ENCODE peak calls at places on chromosomes 12 and 14, in four cellular contexts. H, D, W and A are unnamed samples.

GRCh38 chr12:109583733-109584132 is 10.1 kb downstream of the MVK start:
- DNase-seq in D (no peak), W (no peak), H (no peak), A (no peak)

GRCh38 chr12:69007166-69007857 is 74.3 kb upstream of the CPM start:
- DNase-seq in H (no peak), W (no peak), D (no peak), A (no peak)

GRCh38 chr14:105881021-105881930 is 354.9 kb downstream of the TMEM121 start:
- DNase-seq in W (no peak), D (no peak), H (no peak), A (no peak)

GRCh38 chr12:96240251-96240650 is 46.1 kb downstream of the ELK3 start:
- DNase-seq in D (no peak), H (no peak), W (no peak), A (no peak)

GRCh38 chr14:73829526-73830431 is 21.9 kb upstream of the PTGR2 start:
- DNase-seq in H (peak), W (no peak), D (no peak), A (no peak)

GRCh38 chr12:124898200-124898950 is 16.1 kb downstream of the UBC start:
- DNase-seq in H (peak), W (no peak), D (no peak), A (no peak)

GRCh38 chr12:113392988-113393579 is 10.6 kb downstream of the SDS start:
- DNase-seq in W (no peak), D (no peak), H (no peak), A (peak)

GRCh38 chr12:103857164-103857563 is 16.1 kb upstream of the NT5DC3 start:
- DNase-seq in D (no peak), H (no peak), W (no peak), A (no peak)

GRCh38 chr12:132186208-132186856 is 42.1 kb downstream of the NOC4L start:
- DNase-seq in H (no peak), D (no peak), W (no peak), A (no peak)

GRCh38 chr14:22492601-22493000 is 96.4 kb downstream of the DAD1 start:
- DNase-seq in H (no peak), W (no peak), D (no peak), A (no peak)

GRCh38 chr12:25829192-25829591 is 129.3 kb upstream of the RASSF8 start:
- DNase-seq in D (no peak), H (no peak), W (no peak), A (no peak)

GRCh38 chr12:105724651-105725050 is 394.2 kb downstream of the C12orf75 start:
- DNase-seq in D (no peak), H (no peak), W (no peak), A (no peak)

GRCh38 chr12:47832263-47832933 is 12.7 kb upstream of the HDAC7 start:
- DNase-seq in D (no peak), H (no peak), W (no peak), A (no peak)

GRCh38 chr12:25937096-25937495 is 21.4 kb upstream of the RASSF8 start:
- DNase-seq in H (no peak), D (no peak), W (no peak), A (no peak)

GRCh38 chr12:14327717-14328116 is 37.8 kb upstream of the ATF7IP start:
- DNase-seq in W (no peak), H (peak), D (no peak), A (no peak)

GRCh38 chr14:27134200-27134599 is 536.4 kb upstream of the NOVA1 start:
- DNase-seq in W (no peak), D (no peak), H (no peak), A (no peak)

GRCh38 chr12:88172844-88173407 is 30.8 kb downstream of the TMTC3 start:
- DNase-seq in D (no peak), H (no peak), W (no peak), A (no peak)

GRCh38 chr12:123973552-123974341 is 732 bp downstream of the ZNF664 start:
- DNase-seq in H (no peak), W (peak), D (no peak), A (peak)

GRCh38 chr12:109761631-109761950 is 48.0 kb downstream of the FAM222A start:
- DNase-seq in H (no peak), D (no peak), W (no peak), A (no peak)

GRCh38 chr12:31029916-31030562 is 43.6 kb upstream of the DDX11 start:
- DNase-seq in D (no peak), H (no peak), W (no peak), A (no peak)

GRCh38 chr14:99354166-99354875 is 82.3 kb upstream of the BCL11B start:
- DNase-seq in D (no peak), W (no peak), H (no peak), A (no peak)

GRCh38 chr12:116442981-116443380 is 116.2 kb upstream of the MAP1LC3B2 start:
- DNase-seq in H (no peak), W (no peak), D (no peak), A (no peak)

GRCh38 chr14:48129472-48129871 is 454.1 kb upstream of the MDGA2 start:
- DNase-seq in W (no peak), H (no peak), D (no peak), A (no peak)

GRCh38 chr12:53227341-53227740 is 4.7 kb downstream of the RARG start:
- DNase-seq in W (no peak), D (no peak), H (no peak), A (no peak)

GRCh38 chr12:129169928-129170327 is 316.6 kb downstream of the GLT1D1 start:
- DNase-seq in W (no peak), D (no peak), H (no peak), A (no peak)

GRCh38 chr12:6827437-6827894 is 741 bp upstream of the P3H3 start:
- DNase-seq in D (no peak), W (peak), H (peak), A (peak)

GRCh38 chr14:94355191-94355794 is 32.2 kb upstream of the SERPINA6 start:
- DNase-seq in H (peak), W (no peak), D (no peak), A (no peak)

GRCh38 chr12:79737875-79738718 is 47.3 kb upstream of the PAWR start:
- DNase-seq in H (peak), D (no peak), W (peak), A (peak)

GRCh38 chr12:56457817-56458216 is 3.4 kb upstream of the MIP start:
- DNase-seq in D (no peak), W (no peak), H (no peak), A (no peak)

GRCh38 chr14:83164016-83164415 is 1630.4 kb upstream of the SEL1L start:
- DNase-seq in W (no peak), D (no peak), H (no peak), A (no peak)

GRCh38 chr14:61188936-61189808 is 92.0 kb downstream of the TMEM30B start:
- DNase-seq in H (no peak), D (no peak), W (peak), A (peak)

GRCh38 chr12:12999276-12999958 is 648 bp downstream of the HEBP1 start:
- DNase-seq in D (no peak), W (peak), H (peak), A (no peak)

GRCh38 chr12:65269603-65270002 is 8.9 kb upstream of the MSRB3 start:
- DNase-seq in D (no peak), W (no peak), H (no peak), A (no peak)

GRCh38 chr12:14373202-14373601 is 7.7 kb downstream of the ATF7IP start:
- DNase-seq in W (no peak), D (no peak), H (no peak), A (no peak)

GRCh38 chr12:128190614-128191013 is 76.4 kb upstream of the TMEM132C start:
- DNase-seq in H (no peak), D (no peak), W (no peak), A (peak)

GRCh38 chr14:93132472-93133065 is 16.8 kb upstream of the ITPK1 start:
- DNase-seq in D (no peak), W (peak), H (peak), A (peak)

GRCh38 chr12:1919284-1919683 is 832 bp upstream of the CACNA2D4 start:
- DNase-seq in H (no peak), D (no peak), W (peak), A (peak)

GRCh38 chr12:45775465-45775864 is 46.0 kb downstream of the ARID2 start:
- DNase-seq in D (no peak), H (no peak), W (no peak), A (no peak)

GRCh38 chr12:118035194-118036041 is 18.9 kb downstream of the RFC5 start:
- DNase-seq in H (no peak), D (no peak), W (no peak), A (no peak)